ENCODE peak calls at places on chromosomes 3 and 15, in seven cellular contexts. T, C, M, A, W, B and F are unnamed samples.

GRCh38 chr15:45254405-45255293 is 2.6 kb downstream of the SLC28A2 start:
- ATAC-seq in A (no peak), W (no peak), B (no peak), T (no peak), M (no peak), C (no peak), F (no peak)

GRCh38 chr3:171129827-171130226 is 103.3 kb upstream of the SLC2A2 start:
- ATAC-seq in T (no peak), W (no peak), A (no peak), B (no peak), C (no peak), M (no peak), F (no peak)

GRCh38 chr3:76565496-76566210 is 474.2 kb upstream of the ROBO2 start:
- ATAC-seq in B (no peak), T (no peak), C (no peak), A (no peak), W (peak; percentile 99), M (no peak), F (peak; percentile 31)

GRCh38 chr3:132211896-132212295 is 105.3 kb upstream of the ACP3 start:
- ATAC-seq in B (no peak), A (no peak), W (no peak), C (no peak), M (no peak), T (no peak), F (no peak)

GRCh38 chr15:25674948-25675347 is 188.2 kb downstream of the ATP10A start:
- ATAC-seq in M (no peak), B (no peak), A (no peak), W (peak; percentile 78), C (no peak), T (no peak), F (no peak)

GRCh38 chr3:171369156-171369555 is 91.0 kb downstream of the TNIK start:
- ATAC-seq in A (no peak), C (no peak), B (no peak), T (no peak), M (no peak), W (no peak), F (no peak)

GRCh38 chr3:185175370-185175987 is 22.6 kb upstream of the C3orf70 start:
- ATAC-seq in A (peak; percentile 98), C (no peak), T (peak; percentile 52), B (no peak), W (peak; percentile 96), M (no peak), F (peak; percentile 86)

GRCh38 chr3:120418866-120419490 is 31.8 kb downstream of the FSTL1 start:
- ATAC-seq in C (no peak), B (peak; percentile 52), W (peak; percentile 62), T (peak; percentile 46), A (peak; percentile 81), M (peak; percentile 62), F (peak; percentile 83)

GRCh38 chr3:70849911-70850699 is 537.7 kb upstream of the MDFIC2 start:
- ATAC-seq in W (peak; percentile 72), T (no peak), M (no peak), B (no peak), C (no peak), A (no peak), F (no peak)

GRCh38 chr3:29186982-29187718 is 93.7 kb upstream of the RBMS3 start:
- ATAC-seq in T (no peak), C (no peak), A (no peak), W (no peak), M (no peak), B (no peak), F (no peak)

GRCh38 chr15:35362195-35362829 is 183.7 kb downstream of the DPH6 start:
- ATAC-seq in A (no peak), B (no peak), W (peak; percentile 93), C (no peak), M (no peak), T (no peak), F (no peak)

GRCh38 chr3:102466001-102466400 is 31.2 kb downstream of the ZPLD1 start:
- ATAC-seq in T (no peak), W (no peak), A (no peak), M (no peak), B (no peak), C (no peak), F (no peak)

GRCh38 chr15:43821505-43821904 is 3.0 kb downstream of the MFAP1 start:
- ATAC-seq in C (no peak), M (no peak), W (no peak), A (no peak), B (no peak), T (no peak), F (no peak)

GRCh38 chr3:15099364-15100098 is 583 bp upstream of the RBSN start:
- ATAC-seq in B (peak; percentile 16), M (peak; percentile 18), W (peak; percentile 16), T (no peak), A (peak; percentile 22), C (peak; percentile 34), F (peak; percentile 49)

GRCh38 chr15:92813440-92813839 is 86.7 kb upstream of the CHD2 start:
- ATAC-seq in C (peak; percentile 9), M (no peak), T (no peak), B (peak; percentile 51), A (no peak), W (no peak), F (no peak)

GRCh38 chr3:22612927-22613326 is 590.2 kb upstream of the UBE2E2 start:
- ATAC-seq in C (no peak), M (no peak), T (no peak), W (no peak), A (no peak), B (no peak), F (no peak)

GRCh38 chr15:26807517-26808427 is 34.9 kb upstream of the GABRB3 start:
- ATAC-seq in B (no peak), W (peak; percentile 45), M (no peak), C (no peak), T (no peak), A (no peak), F (no peak)

GRCh38 chr15:101172421-101173097 is 79.3 kb downstream of the CHSY1 start:
- ATAC-seq in M (no peak), B (no peak), A (no peak), C (no peak), T (no peak), W (no peak), F (no peak)

GRCh38 chr3:160400631-160401150 is 1.2 kb downstream of the SMC4 start:
- ATAC-seq in C (no peak), T (no peak), W (peak; percentile 25), M (peak; percentile 4), A (peak; percentile 37), B (peak; percentile 12), F (no peak)